ENCODE peak calls at places on chromosomes 6 and 20, in ten cellular contexts. L, S, Z, M, J, T, Y, E, B and G are unnamed samples.

GRCh38 chr6:21587925-21588811 is 5.4 kb upstream of the SOX4 start:
- DNase-seq in L (no peak), S (peak), Z (no peak), M (peak), J (peak), T (no peak), Y (peak), E (no peak), B (peak), G (peak)

GRCh38 chr6:138509371-138509770 is 10.1 kb upstream of the NHSL1 start:
- DNase-seq in L (peak), S (peak), Z (peak), M (peak), J (no peak), T (no peak), Y (peak), E (no peak), B (peak), G (peak)

GRCh38 chr20:61998343-61999121 is 67.1 kb downstream of the TAF4 start:
- DNase-seq in L (no peak), S (no peak), Z (no peak), M (no peak), J (no peak), T (no peak), Y (no peak), E (no peak), B (no peak), G (no peak)

GRCh38 chr20:33211817-33212424 is 5.2 kb upstream of the BPIFA3 start:
- DNase-seq in L (peak), S (peak), Z (no peak), M (peak), J (no peak), T (no peak), Y (peak), E (no peak), B (no peak), G (peak)

GRCh38 chr20:58321205-58321604 is 11.7 kb downstream of the RAB22A start:
- DNase-seq in L (no peak), S (no peak), Z (no peak), M (no peak), J (no peak), T (no peak), Y (no peak), E (no peak), B (no peak), G (no peak)

GRCh38 chr20:38073307-38074010 is 39.9 kb downstream of the RPRD1B start:
- DNase-seq in L (peak), S (peak), Z (no peak), M (peak), J (no peak), T (no peak), Y (peak), E (peak), B (peak), G (peak)

GRCh38 chr6:170101281-170102035 is 189.4 kb downstream of the DLL1 start:
- DNase-seq in L (no peak), S (no peak), Z (no peak), M (peak), J (peak), T (peak), Y (no peak), E (peak), B (no peak), G (no peak)

GRCh38 chr6:18260448-18261106 is 3.8 kb downstream of the DEK start:
- DNase-seq in L (peak), S (peak), Z (no peak), M (peak), J (no peak), T (no peak), Y (peak), E (no peak), B (no peak), G (peak)

GRCh38 chr6:81749704-81750103 is 2.8 kb downstream of the TENT5A start:
- DNase-seq in L (no peak), S (no peak), Z (no peak), M (no peak), J (no peak), T (no peak), Y (no peak), E (no peak), B (no peak), G (peak)

GRCh38 chr20:18907353-18907752 is 93.8 kb downstream of the SCP2D1 start:
- DNase-seq in L (no peak), S (no peak), Z (no peak), M (no peak), J (no peak), T (no peak), Y (no peak), E (no peak), B (no peak), G (no peak)

GRCh38 chr6:154500769-154501171 is 9.7 kb downstream of the CNKSR3 start:
- DNase-seq in L (no peak), S (no peak), Z (no peak), M (no peak), J (no peak), T (no peak), Y (no peak), E (no peak), B (no peak), G (no peak)

GRCh38 chr20:1295276-1295930 is 29.3 kb downstream of the SNPH start:
- DNase-seq in L (no peak), S (no peak), Z (no peak), M (no peak), J (peak), T (no peak), Y (no peak), E (no peak), B (no peak), G (no peak)

GRCh38 chr6:168132531-168133184 is 53.6 kb upstream of the FRMD1 start:
- DNase-seq in L (no peak), S (no peak), Z (no peak), M (peak), J (peak), T (no peak), Y (no peak), E (peak), B (peak), G (peak)

GRCh38 chr6:77561768-77562314 is 91.0 kb upstream of the MEI4 start:
- DNase-seq in L (no peak), S (no peak), Z (no peak), M (no peak), J (no peak), T (no peak), Y (no peak), E (no peak), B (no peak), G (no peak)

GRCh38 chr6:37862415-37862814 is 42.9 kb downstream of the ZFAND3 start:
- DNase-seq in L (no peak), S (no peak), Z (no peak), M (peak), J (no peak), T (no peak), Y (no peak), E (no peak), B (no peak), G (no peak)

GRCh38 chr6:133903855-133904254 is 14.9 kb downstream of the TCF21 start:
- DNase-seq in L (no peak), S (no peak), Z (no peak), M (no peak), J (no peak), T (no peak), Y (no peak), E (no peak), B (no peak), G (no peak)

GRCh38 chr6:119323926-119324325 is 25.6 kb downstream of the MAN1A1 start:
- DNase-seq in L (peak), S (no peak), Z (no peak), M (no peak), J (no peak), T (no peak), Y (no peak), E (no peak), B (no peak), G (no peak)

GRCh38 chr20:4183361-4183760 is 168.0 kb upstream of the RNF24 start:
- DNase-seq in L (no peak), S (peak), Z (no peak), M (no peak), J (no peak), T (no peak), Y (no peak), E (no peak), B (no peak), G (no peak)

GRCh38 chr6:163413345-163414116 is 987 bp upstream of the QKI start:
- DNase-seq in L (peak), S (peak), Z (peak), M (peak), J (peak), T (peak), Y (peak), E (peak), B (peak), G (peak)

GRCh38 chr6:108651781-108652227 is 91.1 kb downstream of the FOXO3 start:
- DNase-seq in L (peak), S (no peak), Z (no peak), M (no peak), J (no peak), T (no peak), Y (no peak), E (no peak), B (peak), G (peak)

GRCh38 chr6:2448826-2449571 is 203.6 kb upstream of the GMDS start:
- DNase-seq in L (peak), S (peak), Z (no peak), M (peak), J (no peak), T (no peak), Y (peak), E (no peak), B (no peak), G (peak)

GRCh38 chr6:8238772-8239683 is 136.7 kb upstream of the EEF1E1 start:
- DNase-seq in L (no peak), S (no peak), Z (no peak), M (peak), J (no peak), T (no peak), Y (no peak), E (no peak), B (no peak), G (no peak)

GRCh38 chr6:101398716-101399626 is 5.5 kb downstream of the GRIK2 start:
- DNase-seq in L (no peak), S (no peak), Z (no peak), M (peak), J (no peak), T (no peak), Y (no peak), E (no peak), B (no peak), G (no peak)

GRCh38 chr6:16711551-16712249 is 49.6 kb downstream of the ATXN1 start:
- DNase-seq in L (peak), S (no peak), Z (peak), M (no peak), J (peak), T (no peak), Y (no peak), E (no peak), B (no peak), G (no peak)

GRCh38 chr6:84777888-84778287 is 13.5 kb upstream of the TBX18 start:
- DNase-seq in L (no peak), S (no peak), Z (no peak), M (no peak), J (no peak), T (no peak), Y (no peak), E (no peak), B (no peak), G (no peak)

GRCh38 chr6:84774174-84775158 is 10.1 kb upstream of the TBX18 start:
- DNase-seq in L (peak), S (peak), Z (no peak), M (peak), J (peak), T (no peak), Y (peak), E (peak), B (peak), G (no peak)

GRCh38 chr6:84779917-84780316 is 15.5 kb upstream of the TBX18 start:
- DNase-seq in L (no peak), S (no peak), Z (no peak), M (no peak), J (no peak), T (no peak), Y (no peak), E (no peak), B (no peak), G (no peak)

GRCh38 chr6:84776392-84776791 is 12.0 kb upstream of the TBX18 start:
- DNase-seq in L (no peak), S (no peak), Z (no peak), M (no peak), J (no peak), T (no peak), Y (no peak), E (no peak), B (no peak), G (no peak)

GRCh38 chr6:84779380-84779779 is 15.0 kb upstream of the TBX18 start:
- DNase-seq in L (no peak), S (no peak), Z (no peak), M (peak), J (no peak), T (no peak), Y (no peak), E (no peak), B (no peak), G (peak)
- TF ChIP-seq CTCF in L (peak), S (no peak), Z (no peak), M (peak), J (no peak), T (no peak), Y (no peak), E (no peak), B (no peak), G (peak)

GRCh38 chr6:106220485-106220884 is 105.1 kb downstream of the ATG5 start:
- DNase-seq in L (no peak), S (no peak), Z (no peak), M (no peak), J (no peak), T (no peak), Y (no peak), E (no peak), B (no peak), G (no peak)

GRCh38 chr6:106225581-106225980 is 100.0 kb downstream of the ATG5 start:
- DNase-seq in L (no peak), S (no peak), Z (no peak), M (no peak), J (no peak), T (no peak), Y (no peak), E (no peak), B (no peak), G (no peak)

GRCh38 chr6:106227612-106228507 is 97.7 kb downstream of the ATG5 start:
- DNase-seq in L (no peak), S (no peak), Z (no peak), M (no peak), J (no peak), T (no peak), Y (no peak), E (no peak), B (no peak), G (no peak)

GRCh38 chr6:106226676-106227075 is 98.9 kb downstream of the ATG5 start:
- DNase-seq in L (no peak), S (no peak), Z (no peak), M (no peak), J (no peak), T (no peak), Y (no peak), E (no peak), B (no peak), G (no peak)

GRCh38 chr6:106223300-106223930 is 102.1 kb downstream of the ATG5 start:
- DNase-seq in L (peak), S (peak), Z (peak), M (peak), J (peak), T (no peak), Y (peak), E (no peak), B (peak), G (peak)
- TF ChIP-seq CTCF in L (peak), S (peak), Z (peak), M (peak), J (no peak), T (peak), Y (peak), E (peak), B (peak), G (peak)

GRCh38 chr20:2773812-2774211 is 26.6 kb downstream of the CPXM1 start:
- DNase-seq in L (no peak), S (no peak), Z (no peak), M (no peak), J (peak), T (no peak), Y (no peak), E (no peak), B (no peak), G (no peak)

GRCh38 chr20:2775139-2775538 is 25.3 kb downstream of the CPXM1 start:
- DNase-seq in L (no peak), S (no peak), Z (no peak), M (no peak), J (no peak), T (no peak), Y (no peak), E (no peak), B (no peak), G (no peak)

GRCh38 chr20:2767768-2768631 is 32.4 kb downstream of the CPXM1 start:
- DNase-seq in L (peak), S (no peak), Z (no peak), M (peak), J (peak), T (no peak), Y (no peak), E (no peak), B (peak), G (peak)

GRCh38 chr20:2768632-2769015 is 31.8 kb downstream of the CPXM1 start:
- DNase-seq in L (no peak), S (no peak), Z (no peak), M (no peak), J (no peak), T (no peak), Y (no peak), E (no peak), B (no peak), G (no peak)

DNA sequence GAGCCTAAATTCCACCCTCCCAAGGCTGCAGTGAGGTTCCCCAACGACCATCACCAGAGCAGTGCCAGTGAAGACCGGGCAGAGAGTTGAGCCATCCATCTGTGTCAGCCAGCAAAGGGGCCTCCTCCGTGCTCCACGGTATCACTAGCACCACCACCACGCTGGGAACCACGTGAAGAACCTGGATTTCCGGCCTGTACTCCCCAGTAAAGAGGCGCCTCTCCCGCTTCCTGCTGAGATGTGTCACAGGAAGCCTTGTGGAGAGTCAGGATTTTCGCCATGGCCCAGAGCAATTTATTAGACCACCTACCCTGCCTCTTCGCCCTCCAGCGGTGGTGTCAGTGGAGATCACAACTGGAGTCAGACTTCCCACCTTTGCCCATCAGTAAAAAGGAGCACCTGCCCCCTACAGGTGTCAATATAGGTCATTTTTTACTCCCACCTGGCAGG is 28.8 kb downstream of the CPXM1 start:
- DNase-seq in L (peak), S (peak), Z (no peak), M (peak), J (peak), T (no peak), Y (no peak), E (no peak), B (no peak), G (no peak)
- TF ChIP-seq CTCF in L (no peak), S (no peak), Z (no peak), M (peak), J (no peak), T (no peak), Y (no peak), E (no peak), B (no peak), G (no peak)

GRCh38 chr6:127690092-127690491 is 113.1 kb downstream of the C6orf58 start:
- DNase-seq in L (peak), S (no peak), Z (no peak), M (no peak), J (no peak), T (no peak), Y (no peak), E (no peak), B (no peak), G (peak)
- TF ChIP-seq CTCF in L (peak), S (peak), Z (no peak), M (peak), J (no peak), T (no peak), Y (no peak), E (no peak), B (peak), G (peak)

DNA sequence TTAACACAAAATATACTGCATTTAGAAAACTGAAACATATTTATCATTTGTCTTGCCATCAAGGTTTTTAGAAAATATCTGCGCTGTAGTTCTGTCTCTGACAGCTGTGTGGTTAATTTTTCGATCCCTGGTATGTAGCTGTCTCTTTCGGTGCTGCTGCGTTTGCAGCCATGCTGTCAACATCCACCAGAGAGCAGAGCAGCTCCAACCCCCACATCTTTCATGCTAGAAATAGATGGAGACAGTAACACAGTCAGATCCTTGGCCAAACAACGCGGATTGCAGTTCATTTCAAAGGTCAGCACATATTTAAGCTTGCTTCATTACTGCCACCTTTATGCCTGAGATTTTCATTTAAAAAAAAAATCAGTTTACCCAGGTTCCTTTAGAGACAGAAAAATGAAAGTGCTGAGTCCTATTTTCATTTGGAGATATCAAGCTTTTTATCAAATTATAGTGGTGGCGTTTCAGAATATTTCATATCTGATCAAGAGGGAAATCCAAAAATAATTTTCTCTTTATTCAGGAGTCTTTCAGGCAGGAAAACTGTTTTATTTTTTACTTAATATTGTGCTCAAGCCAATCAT is 157.7 kb upstream of the MMS22L start:
- DNase-seq in L (peak), S (peak), Z (no peak), M (peak), J (no peak), T (no peak), Y (no peak), E (no peak), B (no peak), G (peak)
- TF ChIP-seq CTCF in L (peak), S (no peak), Z (no peak), M (peak), J (no peak), T (no peak), Y (peak), E (no peak), B (peak), G (peak)

DNA sequence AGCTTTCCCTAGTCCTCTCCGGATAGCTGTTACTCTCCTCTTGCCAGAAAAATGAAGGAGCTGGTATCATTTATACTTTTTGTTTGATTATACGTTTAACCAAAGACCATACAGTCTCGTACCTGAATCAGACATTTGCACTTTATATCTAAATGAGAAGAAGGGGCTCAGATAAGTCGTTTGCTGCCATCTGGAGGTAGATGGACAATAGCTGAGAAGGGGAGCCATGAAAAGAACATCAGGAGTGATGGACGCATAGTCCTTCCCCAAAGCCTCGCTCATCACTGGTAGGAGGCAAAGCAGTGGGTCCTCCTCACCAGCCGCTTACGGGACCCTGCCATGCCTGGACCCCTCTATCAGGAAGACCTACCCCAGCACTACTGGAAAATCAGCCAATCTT is 45.4 kb downstream of the RPF2 start:
- DNase-seq in L (no peak), S (no peak), Z (no peak), M (no peak), J (no peak), T (no peak), Y (no peak), E (no peak), B (no peak), G (no peak)
- TF ChIP-seq CTCF in L (no peak), S (no peak), Z (no peak), M (peak), J (no peak), T (no peak), Y (peak), E (no peak), B (peak), G (no peak)